ENCODE peak calls at places on chromosomes 2 and 18, in six cellular contexts. One of them, this sample, is unnamed.

GRCh38 chr18:55634545-55634944 is 46.6 kb upstream of the TCF4 start:
- DNase-seq in IMR-90: peak; percentile 84
- DNase-seq in H1: no peak
- DNase-seq in mesendoderm: no peak
- DNase-seq in trophoblast cell: no peak
- DNase-seq in mesenchymal stem cell: peak; percentile 73
- DNase-seq in this sample: no peak

GRCh38 chr2:240640939-240641338 is 15.7 kb downstream of the GPR35 start:
- DNase-seq in IMR-90: no peak
- DNase-seq in H1: peak; percentile 84
- DNase-seq in mesendoderm: peak; percentile 77
- DNase-seq in trophoblast cell: peak; percentile 15
- DNase-seq in mesenchymal stem cell: no peak
- DNase-seq in this sample: peak; percentile 32

GRCh38 chr2:201320257-201320656 is 36.9 kb downstream of the FLACC1 start:
- DNase-seq in IMR-90: no peak
- DNase-seq in H1: no peak
- DNase-seq in mesendoderm: no peak
- DNase-seq in trophoblast cell: no peak
- DNase-seq in mesenchymal stem cell: no peak
- DNase-seq in this sample: no peak

GRCh38 chr2:228474466-228474865 is 293.0 kb upstream of the SPHKAP start:
- DNase-seq in IMR-90: no peak
- DNase-seq in H1: no peak
- DNase-seq in mesendoderm: peak; percentile 54
- DNase-seq in trophoblast cell: peak; percentile 77
- DNase-seq in mesenchymal stem cell: no peak
- DNase-seq in this sample: no peak

GRCh38 chr2:200296118-200296517 is 10.4 kb upstream of the SPATS2L start:
- DNase-seq in IMR-90: no peak
- DNase-seq in H1: no peak
- DNase-seq in mesendoderm: no peak
- DNase-seq in trophoblast cell: no peak
- DNase-seq in mesenchymal stem cell: no peak
- DNase-seq in this sample: no peak

GRCh38 chr2:124112966-124113365 is 87.9 kb downstream of the CNTNAP5 start:
- DNase-seq in IMR-90: peak; percentile 5
- DNase-seq in H1: no peak
- DNase-seq in mesendoderm: no peak
- DNase-seq in trophoblast cell: peak; percentile 65
- DNase-seq in mesenchymal stem cell: no peak
- DNase-seq in this sample: no peak

GRCh38 chr2:16031848-16032159 is 91.5 kb downstream of the MYCN start:
- DNase-seq in IMR-90: no peak
- DNase-seq in H1: no peak
- DNase-seq in mesendoderm: no peak
- DNase-seq in trophoblast cell: no peak
- DNase-seq in mesenchymal stem cell: no peak
- DNase-seq in this sample: no peak

GRCh38 chr2:226514895-226515294 is 284.7 kb downstream of the IRS1 start:
- DNase-seq in IMR-90: peak; percentile 40
- DNase-seq in H1: no peak
- DNase-seq in mesendoderm: no peak
- DNase-seq in trophoblast cell: no peak
- DNase-seq in mesenchymal stem cell: no peak
- DNase-seq in this sample: no peak

GRCh38 chr18:61949946-61950345 is 57.1 kb upstream of the RNF152 start:
- DNase-seq in IMR-90: peak; percentile 74
- DNase-seq in H1: no peak
- DNase-seq in mesendoderm: no peak
- DNase-seq in trophoblast cell: peak; percentile 81
- DNase-seq in mesenchymal stem cell: peak; percentile 85
- DNase-seq in this sample: no peak

GRCh38 chr18:3117493-3118192 is 102.1 kb downstream of the MYOM1 start:
- DNase-seq in IMR-90: no peak
- DNase-seq in H1: no peak
- DNase-seq in mesendoderm: no peak
- DNase-seq in trophoblast cell: peak; percentile 28
- DNase-seq in mesenchymal stem cell: no peak
- DNase-seq in this sample: no peak

DNA sequence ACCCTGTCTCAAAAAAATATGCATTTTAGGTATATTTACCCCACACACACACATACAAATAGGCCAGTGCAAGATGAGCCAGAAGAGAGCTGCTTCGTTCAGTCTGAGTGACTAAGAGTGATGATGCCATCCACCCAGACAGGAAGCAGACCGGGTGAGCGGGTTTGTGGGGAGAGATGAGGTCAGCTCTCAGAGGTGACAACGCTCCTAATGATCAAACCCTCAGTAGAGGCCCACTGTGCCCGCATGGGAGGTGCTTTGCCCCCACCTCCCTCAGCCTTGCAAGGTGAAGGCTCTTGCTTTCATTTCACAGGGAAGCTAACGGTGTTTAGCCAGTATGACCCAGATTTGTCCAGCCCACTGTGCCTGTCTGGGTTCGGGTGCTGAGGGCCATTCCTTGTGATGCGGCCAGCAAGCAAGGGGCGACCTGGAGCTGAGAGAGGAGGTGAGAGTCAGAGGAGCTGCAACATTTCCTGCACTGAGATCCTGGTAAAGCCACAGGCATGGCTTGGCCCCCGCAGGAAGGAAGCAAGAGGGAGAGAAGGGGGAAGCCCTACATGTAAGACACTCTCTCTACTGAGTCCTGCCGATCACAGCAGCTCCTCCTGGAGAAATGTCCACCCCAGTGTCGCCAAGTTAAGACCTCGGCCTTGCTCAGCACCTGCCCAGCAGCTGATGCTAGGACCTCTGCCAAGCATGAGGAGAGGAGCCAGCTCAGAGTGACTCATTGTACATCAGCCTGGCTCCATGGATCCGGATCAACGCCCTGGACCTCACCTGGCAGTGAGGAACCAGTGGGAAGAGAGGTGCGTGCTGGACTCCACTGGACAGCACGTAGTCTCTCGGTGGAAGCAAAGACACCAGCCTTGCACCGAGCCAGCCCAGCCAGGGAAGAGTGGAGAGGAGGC is 37.0 kb downstream of the NIFK start:
- DNase-seq in IMR-90: peak; percentile 84
- DNase-seq in H1: no peak
- DNase-seq in mesendoderm: peak; percentile 81
- DNase-seq in trophoblast cell: peak; percentile 98
- DNase-seq in mesenchymal stem cell: peak; percentile 84
- DNase-seq in this sample: no peak
- H3K23ac ChIP-seq in IMR-90: no peak overlapping the region
- H3K23ac ChIP-seq in H1: no peak overlapping the region
- H3K23ac ChIP-seq in mesendoderm: no peak overlapping the region
- H3K23ac ChIP-seq in trophoblast cell: no peak overlapping the region
- H3K23ac ChIP-seq in mesenchymal stem cell: no peak overlapping the region
- H3K23ac ChIP-seq in this sample: no peak overlapping the region

GRCh38 chr2:61178603-61179545 is 16.9 kb downstream of the C2orf74 start:
- DNase-seq in IMR-90: peak; percentile 61
- DNase-seq in H1: peak; percentile 38
- DNase-seq in mesendoderm: no peak
- DNase-seq in trophoblast cell: no peak
- DNase-seq in mesenchymal stem cell: peak; percentile 58
- DNase-seq in this sample: no peak
- H3K4me3 ChIP-seq in IMR-90: no peak overlapping the region
- H3K4me3 ChIP-seq in H1: no peak overlapping the region
- H3K4me3 ChIP-seq in mesendoderm: no peak overlapping the region
- H3K4me3 ChIP-seq in trophoblast cell: no peak overlapping the region
- H3K4me3 ChIP-seq in mesenchymal stem cell: peak overlapping the region; percentile 79
- H3K4me3 ChIP-seq in this sample: peak overlapping the region; percentile 75

DNA sequence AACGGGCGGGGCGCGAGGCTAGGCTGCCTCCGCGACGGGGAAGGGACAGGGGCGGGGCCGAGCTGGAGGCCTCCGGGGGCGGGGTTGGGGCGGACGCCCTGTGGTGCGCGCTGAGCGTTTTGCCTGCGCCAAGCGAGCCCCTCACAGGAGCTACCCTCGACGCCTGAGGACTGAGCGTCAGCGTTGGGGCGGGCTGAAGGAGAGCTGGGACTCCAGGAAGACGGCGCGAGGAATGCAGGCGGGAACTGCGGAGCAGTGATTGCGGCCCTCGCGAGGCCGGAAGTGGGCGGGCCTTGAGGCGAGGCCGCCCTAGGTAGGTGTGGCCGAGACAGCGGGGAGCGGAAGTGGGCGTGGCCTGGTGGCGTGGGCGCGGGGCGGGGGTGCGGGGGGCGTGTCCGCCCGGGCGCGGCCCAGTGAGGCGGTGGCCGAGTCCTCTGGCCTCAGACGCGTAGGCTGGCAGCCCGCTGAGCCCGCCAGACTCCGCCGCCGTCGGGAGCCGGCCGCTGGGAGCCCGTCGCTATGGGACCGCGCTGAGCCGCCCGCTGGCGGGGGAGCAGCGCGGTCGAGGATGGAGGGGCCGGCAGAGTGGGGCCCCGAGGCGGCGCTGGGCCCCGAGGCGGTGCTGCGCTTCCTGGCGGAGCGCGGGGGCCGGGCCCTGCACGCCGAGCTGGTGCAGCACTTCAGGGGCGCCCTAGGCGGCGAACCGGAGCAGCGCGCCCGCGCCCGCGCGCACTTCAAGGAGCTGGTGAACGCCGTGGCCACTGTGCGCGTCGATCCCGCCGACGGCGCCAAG is at the start of the genes SEPTIN10 and SOWAHC:
- DNase-seq in IMR-90: peak; percentile 99
- DNase-seq in H1: peak; percentile 96
- DNase-seq in mesendoderm: peak; percentile 100
- DNase-seq in trophoblast cell: peak; percentile 99
- DNase-seq in mesenchymal stem cell: peak; percentile 99
- DNase-seq in this sample: peak; percentile 98
- H3K23ac ChIP-seq in IMR-90: peak within 1 kb of the TSS; percentile 95
- H3K23ac ChIP-seq in H1: no peak within 1 kb of the TSS
- H3K23ac ChIP-seq in mesendoderm: peak within 1 kb of the TSS; percentile 87
- H3K23ac ChIP-seq in trophoblast cell: no peak within 1 kb of the TSS
- H3K23ac ChIP-seq in mesenchymal stem cell: peak within 1 kb of the TSS; percentile 90
- H3K23ac ChIP-seq in this sample: peak within 1 kb of the TSS; percentile 99

DNA sequence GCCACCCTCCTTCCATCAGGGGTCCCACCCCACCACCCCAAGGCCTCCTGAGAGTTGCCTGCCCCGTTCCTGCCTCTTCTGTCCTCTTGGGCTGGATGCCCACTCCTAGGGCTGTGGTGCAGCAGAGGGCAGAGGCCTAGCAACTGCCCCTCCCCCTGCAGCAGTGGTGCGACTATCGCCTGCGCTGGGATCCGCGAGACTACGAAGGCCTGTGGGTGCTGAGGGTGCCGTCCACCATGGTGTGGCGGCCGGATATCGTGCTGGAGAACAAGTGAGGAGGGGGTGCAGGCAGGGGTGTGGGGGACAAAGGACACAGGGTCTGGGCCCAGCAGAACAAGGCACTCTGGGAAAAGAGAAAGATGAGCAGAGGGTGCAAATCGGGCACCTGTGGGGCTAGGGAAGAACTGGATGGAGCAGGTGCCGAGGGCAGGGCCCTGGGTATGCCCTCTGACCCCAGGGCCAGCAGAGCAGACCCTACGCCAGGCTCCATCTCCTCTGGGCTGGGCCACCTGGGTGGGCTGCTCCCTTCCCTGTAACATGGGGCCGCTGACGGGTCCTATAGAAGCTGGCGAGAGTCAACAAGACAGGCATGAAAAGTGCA is 1.0 kb downstream of the CHRNG start:
- DNase-seq in IMR-90: no peak
- DNase-seq in H1: peak; percentile 40
- DNase-seq in mesendoderm: no peak
- DNase-seq in trophoblast cell: no peak
- DNase-seq in mesenchymal stem cell: no peak
- DNase-seq in this sample: no peak
- H3K4me3 ChIP-seq in IMR-90: no peak overlapping the region
- H3K4me3 ChIP-seq in H1: no peak overlapping the region
- H3K4me3 ChIP-seq in mesendoderm: no peak overlapping the region
- H3K4me3 ChIP-seq in trophoblast cell: no peak overlapping the region
- H3K4me3 ChIP-seq in mesenchymal stem cell: no peak overlapping the region
- H3K4me3 ChIP-seq in this sample: no peak overlapping the region

GRCh38 chr2:231706731-231707624 is 1.3 kb upstream of the PTMA start:
- DNase-seq in IMR-90: peak; percentile 99
- DNase-seq in H1: peak; percentile 98
- DNase-seq in mesendoderm: peak; percentile 99
- DNase-seq in trophoblast cell: peak; percentile 100
- DNase-seq in mesenchymal stem cell: peak; percentile 98
- DNase-seq in this sample: peak; percentile 98
- H3K23ac ChIP-seq in IMR-90: peak overlapping the region; percentile 97
- H3K23ac ChIP-seq in H1: no peak overlapping the region
- H3K23ac ChIP-seq in mesendoderm: peak overlapping the region; percentile 100
- H3K23ac ChIP-seq in trophoblast cell: no peak overlapping the region
- H3K23ac ChIP-seq in mesenchymal stem cell: peak overlapping the region; percentile 90
- H3K23ac ChIP-seq in this sample: peak overlapping the region; percentile 100

This sample was measured in neuronal stem cell.